ENCODE peak calls at places on chromosomes 4 and X, in five cellular contexts. F is mucosa of descending colon, V is BE2C, R is tibial artery, N is SJSA1. D is an unnamed sample. For H3K4me1, the result is how much of the 10 kb centered on the place peaks cover.

GRCh38 chrX:68646421-68646820 is 1.0 kb upstream of the STARD8 start:
- DNase-seq in V (no peak), F (no peak), R (no peak), N (no peak), D (no peak)

GRCh38 chrX:74613350-74614192 is 853 bp downstream of the RLIM start:
- DNase-seq in N (no peak), V (peak), F (peak), R (peak), D (peak)

GRCh38 chrX:149516604-149517003 is 11.5 kb upstream of the IDS start:
- DNase-seq in N (no peak), V (no peak), R (no peak), F (no peak), D (no peak)

GRCh38 chr4:133969202-133969873 is 232.3 kb downstream of the PABPC4L start:
- DNase-seq in N (no peak), R (peak), F (no peak), V (peak), D (peak)

GRCh38 chrX:46325312-46325877 is 219.8 kb downstream of the ZNF674 start:
- DNase-seq in R (no peak), N (peak), F (no peak), V (no peak), D (peak)

GRCh38 chr4:8776366-8776765 is 95.3 kb downstream of the HMX1 start:
- DNase-seq in N (no peak), V (no peak), R (no peak), F (no peak), D (no peak)

GRCh38 chr4:139560396-139561084 is 4.5 kb upstream of the SETD7 start:
- DNase-seq in V (peak), F (no peak), R (no peak), N (no peak), D (no peak)

GRCh38 chr4:96739101-96739500 is 899.2 kb downstream of the PDHA2 start:
- DNase-seq in V (no peak), F (no peak), N (no peak), R (no peak), D (no peak)

GRCh38 chr4:47913328-47913727 is 1.1 kb downstream of the NFXL1 start:
- DNase-seq in R (no peak), F (no peak), N (no peak), V (no peak), D (peak)

GRCh38 chr4:99149620-99150019 is 5.5 kb upstream of the ADH4 start:
- DNase-seq in V (no peak), F (peak), N (no peak), R (no peak), D (no peak)

GRCh38 chr4:99148545-99148944 is 4.4 kb upstream of the ADH4 start:
- DNase-seq in F (peak), V (no peak), R (no peak), N (no peak), D (no peak)

GRCh38 chr4:99144070-99144469 is at the start of gene ADH4:
- DNase-seq in V (no peak), F (no peak), R (no peak), N (no peak), D (peak)
- H3K4me1 ChIP-seq in V (under half), F (under half), R (under half), N (under half), D (under half)

GRCh38 chr4:145884775-145885174 is 53.8 kb downstream of the ZNF827 start:
- DNase-seq in F (no peak), V (no peak), R (no peak), N (no peak), D (no peak)
- H3K4me1 ChIP-seq in F (under half), V (under half), R (under half), N (under half), D (under half)

GRCh38 chr4:25874641-25875040 is 11.9 kb upstream of the SEL1L3 start:
- DNase-seq in N (no peak), V (no peak), R (no peak), F (no peak), D (no peak)
- H3K4me1 ChIP-seq in N (under half), V (under half), R (under half), F (under half), D (under half)

DNA sequence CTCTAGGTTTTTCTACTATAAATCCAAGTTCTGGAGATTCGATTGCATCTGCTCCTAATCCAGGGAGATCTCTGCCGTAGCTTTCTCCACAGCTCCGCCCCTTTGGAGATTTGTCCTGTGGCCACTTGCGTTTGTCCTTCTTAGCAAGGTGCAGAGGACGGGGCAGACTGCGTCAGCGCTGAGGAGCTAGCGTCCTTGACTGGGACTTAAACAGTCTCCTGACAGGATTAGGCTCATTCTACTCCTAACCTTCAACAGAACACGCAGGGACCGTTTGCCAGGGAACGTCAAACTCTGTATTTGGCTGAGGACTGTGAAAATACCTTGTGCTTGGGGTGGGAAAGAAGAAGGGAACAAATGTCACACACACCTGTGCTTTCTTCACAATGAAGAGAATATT is 38.6 kb downstream of the SORBS2 start:
- DNase-seq in R (peak), F (no peak), N (no peak), V (no peak), D (no peak)
- H3K4me1 ChIP-seq in R (under half), F (under half), N (under half), V (under half), D (under half)

GRCh38 chrX:105821471-105822081 is 763 bp upstream of the NRK start:
- DNase-seq in F (peak), N (no peak), R (no peak), V (no peak), D (no peak)
- H3K4me1 ChIP-seq in F (under half), N (under half), R (under half), V (under half), D (under half)

DNA sequence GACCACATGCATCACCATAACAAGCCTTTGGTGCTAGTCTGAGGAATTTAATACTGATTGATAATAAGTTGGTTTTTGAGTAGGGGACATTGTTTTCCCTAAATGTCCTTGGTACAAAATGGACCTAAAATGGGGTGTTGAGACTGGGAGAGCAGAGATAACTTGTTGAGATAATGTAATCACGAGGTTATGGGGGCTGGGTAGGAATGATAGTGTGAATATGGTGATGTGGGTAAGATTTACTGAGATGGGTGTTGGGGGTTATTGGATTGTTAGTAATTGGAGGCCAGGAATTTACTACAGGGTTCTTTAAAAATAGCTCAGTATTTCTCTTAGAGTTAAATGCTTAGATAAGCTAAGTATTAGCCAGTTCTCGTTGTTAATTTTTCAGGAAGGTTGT is 3.9 kb downstream of the BMP2K start:
- DNase-seq in F (no peak), V (no peak), N (no peak), R (no peak), D (no peak)
- H3K4me1 ChIP-seq in F (under half), V (under half), N (under half), R (under half), D (half or more)

GRCh38 chr4:80065601-80066000 is 7.4 kb downstream of the ANTXR2 start:
- DNase-seq in F (no peak), V (no peak), R (no peak), N (no peak), D (no peak)
- H3K4me1 ChIP-seq in F (under half), V (under half), R (under half), N (under half), D (under half)

GRCh38 chrX:47880927-47881326 is 44.2 kb downstream of the ZNF81 start:
- DNase-seq in N (no peak), R (no peak), V (no peak), F (no peak), D (no peak)
- H3K4me1 ChIP-seq in N (under half), R (under half), V (under half), F (under half), D (under half)